ENCODE peak calls at places on chromosomes 11 and 22, in six cellular contexts. One of them, this sample, is unnamed.

GRCh38 chr22:28051091-28051786 is 132.2 kb upstream of the PITPNB start:
- DNase-seq in GM12865: no peak
- DNase-seq in activated effector memory CD4-positive, alpha-beta T cell treated with Interleukin-2 at 50 U/mL for 16 hours: no peak
- DNase-seq in NCI-H1105 treated with DMSO at 0.1 percent for 48 hours: no peak
- DNase-seq in DMS 273 treated with DMSO at 0.1 percent for 48 hours: no peak
- DNase-seq in EL: no peak
- DNase-seq in this sample: no peak

GRCh38 chr11:88709567-88709966 is 356.2 kb downstream of the GRM5 start:
- DNase-seq in GM12865: no peak
- DNase-seq in activated effector memory CD4-positive, alpha-beta T cell treated with Interleukin-2 at 50 U/mL for 16 hours: no peak
- DNase-seq in NCI-H1105 treated with DMSO at 0.1 percent for 48 hours: no peak
- DNase-seq in DMS 273 treated with DMSO at 0.1 percent for 48 hours: no peak
- DNase-seq in EL: peak; percentile 20
- DNase-seq in this sample: no peak

GRCh38 chr11:19890308-19890707 is 177.7 kb downstream of the NAV2 start:
- DNase-seq in GM12865: no peak
- DNase-seq in activated effector memory CD4-positive, alpha-beta T cell treated with Interleukin-2 at 50 U/mL for 16 hours: no peak
- DNase-seq in NCI-H1105 treated with DMSO at 0.1 percent for 48 hours: no peak
- DNase-seq in DMS 273 treated with DMSO at 0.1 percent for 48 hours: no peak
- DNase-seq in EL: peak; percentile 97
- DNase-seq in this sample: no peak

GRCh38 chr11:122246885-122247284 is 130.9 kb upstream of the BLID start:
- DNase-seq in GM12865: no peak
- DNase-seq in activated effector memory CD4-positive, alpha-beta T cell treated with Interleukin-2 at 50 U/mL for 16 hours: no peak
- DNase-seq in NCI-H1105 treated with DMSO at 0.1 percent for 48 hours: no peak
- DNase-seq in DMS 273 treated with DMSO at 0.1 percent for 48 hours: no peak
- DNase-seq in EL: no peak
- DNase-seq in this sample: no peak

GRCh38 chr11:3058753-3059664 is 1.8 kb upstream of the CARS1 start:
- DNase-seq in GM12865: no peak
- DNase-seq in activated effector memory CD4-positive, alpha-beta T cell treated with Interleukin-2 at 50 U/mL for 16 hours: no peak
- DNase-seq in NCI-H1105 treated with DMSO at 0.1 percent for 48 hours: no peak
- DNase-seq in DMS 273 treated with DMSO at 0.1 percent for 48 hours: no peak
- DNase-seq in EL: peak; percentile 92
- DNase-seq in this sample: no peak

GRCh38 chr22:46598737-46599424 is 21.3 kb upstream of the GRAMD4 start:
- DNase-seq in GM12865: no peak
- DNase-seq in activated effector memory CD4-positive, alpha-beta T cell treated with Interleukin-2 at 50 U/mL for 16 hours: no peak
- DNase-seq in NCI-H1105 treated with DMSO at 0.1 percent for 48 hours: no peak
- DNase-seq in DMS 273 treated with DMSO at 0.1 percent for 48 hours: no peak
- DNase-seq in EL: no peak
- DNase-seq in this sample: no peak

GRCh38 chr11:12218909-12219308 is 108.5 kb downstream of the MICAL2 start:
- DNase-seq in GM12865: no peak
- DNase-seq in activated effector memory CD4-positive, alpha-beta T cell treated with Interleukin-2 at 50 U/mL for 16 hours: no peak
- DNase-seq in NCI-H1105 treated with DMSO at 0.1 percent for 48 hours: no peak
- DNase-seq in DMS 273 treated with DMSO at 0.1 percent for 48 hours: no peak
- DNase-seq in EL: no peak
- DNase-seq in this sample: no peak

GRCh38 chr11:19595840-19596751 is 116.5 kb upstream of the NAV2 start:
- DNase-seq in GM12865: no peak
- DNase-seq in activated effector memory CD4-positive, alpha-beta T cell treated with Interleukin-2 at 50 U/mL for 16 hours: no peak
- DNase-seq in NCI-H1105 treated with DMSO at 0.1 percent for 48 hours: no peak
- DNase-seq in DMS 273 treated with DMSO at 0.1 percent for 48 hours: no peak
- DNase-seq in EL: peak; percentile 95
- DNase-seq in this sample: no peak

GRCh38 chr11:122601131-122602125 is 54.1 kb upstream of the UBASH3B start:
- DNase-seq in GM12865: no peak
- DNase-seq in activated effector memory CD4-positive, alpha-beta T cell treated with Interleukin-2 at 50 U/mL for 16 hours: no peak
- DNase-seq in NCI-H1105 treated with DMSO at 0.1 percent for 48 hours: no peak
- DNase-seq in DMS 273 treated with DMSO at 0.1 percent for 48 hours: no peak
- DNase-seq in EL: peak; percentile 72
- DNase-seq in this sample: no peak

GRCh38 chr11:1006762-1007161 is 29.8 kb downstream of the MUC6 start:
- DNase-seq in GM12865: no peak
- DNase-seq in activated effector memory CD4-positive, alpha-beta T cell treated with Interleukin-2 at 50 U/mL for 16 hours: no peak
- DNase-seq in NCI-H1105 treated with DMSO at 0.1 percent for 48 hours: no peak
- DNase-seq in DMS 273 treated with DMSO at 0.1 percent for 48 hours: no peak
- DNase-seq in EL: no peak
- DNase-seq in this sample: no peak

GRCh38 chr11:75827562-75827961 is 12.6 kb downstream of the UVRAG start:
- DNase-seq in GM12865: no peak
- DNase-seq in activated effector memory CD4-positive, alpha-beta T cell treated with Interleukin-2 at 50 U/mL for 16 hours: no peak
- DNase-seq in NCI-H1105 treated with DMSO at 0.1 percent for 48 hours: no peak
- DNase-seq in DMS 273 treated with DMSO at 0.1 percent for 48 hours: no peak
- DNase-seq in EL: no peak
- DNase-seq in this sample: no peak

GRCh38 chr11:128095459-128096096 is 491.8 kb downstream of the ETS1 start:
- DNase-seq in GM12865: no peak
- DNase-seq in activated effector memory CD4-positive, alpha-beta T cell treated with Interleukin-2 at 50 U/mL for 16 hours: no peak
- DNase-seq in NCI-H1105 treated with DMSO at 0.1 percent for 48 hours: no peak
- DNase-seq in DMS 273 treated with DMSO at 0.1 percent for 48 hours: no peak
- DNase-seq in EL: peak; percentile 82
- DNase-seq in this sample: no peak

GRCh38 chr22:49107561-49107960 is 720.1 kb downstream of the BRD1 start:
- DNase-seq in GM12865: no peak
- DNase-seq in activated effector memory CD4-positive, alpha-beta T cell treated with Interleukin-2 at 50 U/mL for 16 hours: no peak
- DNase-seq in NCI-H1105 treated with DMSO at 0.1 percent for 48 hours: no peak
- DNase-seq in DMS 273 treated with DMSO at 0.1 percent for 48 hours: no peak
- DNase-seq in EL: no peak
- DNase-seq in this sample: no peak

GRCh38 chr11:727859-728748 is 19.2 kb upstream of the TALDO1 start:
- DNase-seq in GM12865: peak; percentile 79
- DNase-seq in activated effector memory CD4-positive, alpha-beta T cell treated with Interleukin-2 at 50 U/mL for 16 hours: peak; percentile 73
- DNase-seq in NCI-H1105 treated with DMSO at 0.1 percent for 48 hours: no peak
- DNase-seq in DMS 273 treated with DMSO at 0.1 percent for 48 hours: no peak
- DNase-seq in EL: peak; percentile 95
- DNase-seq in this sample: peak; percentile 41

GRCh38 chr22:21839765-21840140 is 27.7 kb downstream of the MAPK1 start:
- DNase-seq in GM12865: no peak
- DNase-seq in activated effector memory CD4-positive, alpha-beta T cell treated with Interleukin-2 at 50 U/mL for 16 hours: no peak
- DNase-seq in NCI-H1105 treated with DMSO at 0.1 percent for 48 hours: no peak
- DNase-seq in DMS 273 treated with DMSO at 0.1 percent for 48 hours: no peak
- DNase-seq in EL: no peak
- DNase-seq in this sample: no peak

GRCh38 chr11:115408036-115408911 is 95.9 kb downstream of the CADM1 start:
- DNase-seq in GM12865: no peak
- DNase-seq in activated effector memory CD4-positive, alpha-beta T cell treated with Interleukin-2 at 50 U/mL for 16 hours: no peak
- DNase-seq in NCI-H1105 treated with DMSO at 0.1 percent for 48 hours: no peak
- DNase-seq in DMS 273 treated with DMSO at 0.1 percent for 48 hours: no peak
- DNase-seq in EL: no peak
- DNase-seq in this sample: no peak

GRCh38 chr11:60870276-60870675 is 2.9 kb downstream of the ZP1 start:
- DNase-seq in GM12865: peak; percentile 19
- DNase-seq in activated effector memory CD4-positive, alpha-beta T cell treated with Interleukin-2 at 50 U/mL for 16 hours: no peak
- DNase-seq in NCI-H1105 treated with DMSO at 0.1 percent for 48 hours: peak; percentile 68
- DNase-seq in DMS 273 treated with DMSO at 0.1 percent for 48 hours: peak; percentile 78
- DNase-seq in EL: no peak
- DNase-seq in this sample: no peak

GRCh38 chr11:67255864-67256263 is 10.4 kb upstream of the GRK2 start:
- DNase-seq in GM12865: no peak
- DNase-seq in activated effector memory CD4-positive, alpha-beta T cell treated with Interleukin-2 at 50 U/mL for 16 hours: no peak
- DNase-seq in NCI-H1105 treated with DMSO at 0.1 percent for 48 hours: no peak
- DNase-seq in DMS 273 treated with DMSO at 0.1 percent for 48 hours: no peak
- DNase-seq in EL: no peak
- DNase-seq in this sample: no peak

GRCh38 chr11:95324826-95325225 is 93.8 kb upstream of the SESN3 start:
- DNase-seq in GM12865: no peak
- DNase-seq in activated effector memory CD4-positive, alpha-beta T cell treated with Interleukin-2 at 50 U/mL for 16 hours: no peak
- DNase-seq in NCI-H1105 treated with DMSO at 0.1 percent for 48 hours: no peak
- DNase-seq in DMS 273 treated with DMSO at 0.1 percent for 48 hours: no peak
- DNase-seq in EL: no peak
- DNase-seq in this sample: no peak

GRCh38 chr22:46057762-46058420 is 80.9 kb upstream of the WNT7B start:
- DNase-seq in GM12865: peak; percentile 84
- DNase-seq in activated effector memory CD4-positive, alpha-beta T cell treated with Interleukin-2 at 50 U/mL for 16 hours: no peak
- DNase-seq in NCI-H1105 treated with DMSO at 0.1 percent for 48 hours: peak; percentile 80
- DNase-seq in DMS 273 treated with DMSO at 0.1 percent for 48 hours: peak; percentile 62
- DNase-seq in EL: peak; percentile 88
- DNase-seq in this sample: no peak

GRCh38 chr11:5625281-5625680 is 480 bp downstream of the TRIM34 start:
- DNase-seq in GM12865: peak; percentile 23
- DNase-seq in activated effector memory CD4-positive, alpha-beta T cell treated with Interleukin-2 at 50 U/mL for 16 hours: no peak
- DNase-seq in NCI-H1105 treated with DMSO at 0.1 percent for 48 hours: no peak
- DNase-seq in DMS 273 treated with DMSO at 0.1 percent for 48 hours: no peak
- DNase-seq in EL: peak; percentile 6
- DNase-seq in this sample: no peak

GRCh38 chr22:42001127-42001526 is 2.5 kb downstream of the WBP2NL start:
- DNase-seq in GM12865: no peak
- DNase-seq in activated effector memory CD4-positive, alpha-beta T cell treated with Interleukin-2 at 50 U/mL for 16 hours: no peak
- DNase-seq in NCI-H1105 treated with DMSO at 0.1 percent for 48 hours: no peak
- DNase-seq in DMS 273 treated with DMSO at 0.1 percent for 48 hours: no peak
- DNase-seq in EL: peak; percentile 29
- DNase-seq in this sample: no peak

GRCh38 chr11:1861435-1862411 is 8.8 kb downstream of the LSP1 start:
- DNase-seq in GM12865: no peak
- DNase-seq in activated effector memory CD4-positive, alpha-beta T cell treated with Interleukin-2 at 50 U/mL for 16 hours: no peak
- DNase-seq in NCI-H1105 treated with DMSO at 0.1 percent for 48 hours: no peak
- DNase-seq in DMS 273 treated with DMSO at 0.1 percent for 48 hours: no peak
- DNase-seq in EL: no peak
- DNase-seq in this sample: no peak

GRCh38 chr22:23264610-23265388 is 84.5 kb downstream of the BCR start:
- DNase-seq in GM12865: peak; percentile 32
- DNase-seq in activated effector memory CD4-positive, alpha-beta T cell treated with Interleukin-2 at 50 U/mL for 16 hours: no peak
- DNase-seq in NCI-H1105 treated with DMSO at 0.1 percent for 48 hours: no peak
- DNase-seq in DMS 273 treated with DMSO at 0.1 percent for 48 hours: no peak
- DNase-seq in EL: no peak
- DNase-seq in this sample: no peak

GRCh38 chr22:29748248-29748893 is 18.4 kb downstream of the ZMAT5 start:
- DNase-seq in GM12865: no peak
- DNase-seq in activated effector memory CD4-positive, alpha-beta T cell treated with Interleukin-2 at 50 U/mL for 16 hours: no peak
- DNase-seq in NCI-H1105 treated with DMSO at 0.1 percent for 48 hours: no peak
- DNase-seq in DMS 273 treated with DMSO at 0.1 percent for 48 hours: no peak
- DNase-seq in EL: no peak
- DNase-seq in this sample: no peak

GRCh38 chr11:128739589-128739988 is 45.7 kb downstream of the FLI1 start:
- DNase-seq in GM12865: no peak
- DNase-seq in activated effector memory CD4-positive, alpha-beta T cell treated with Interleukin-2 at 50 U/mL for 16 hours: no peak
- DNase-seq in NCI-H1105 treated with DMSO at 0.1 percent for 48 hours: no peak
- DNase-seq in DMS 273 treated with DMSO at 0.1 percent for 48 hours: no peak
- DNase-seq in EL: no peak
- DNase-seq in this sample: no peak

GRCh38 chr11:117513666-117514065 is 186.0 kb downstream of the CEP164 start:
- DNase-seq in GM12865: no peak
- DNase-seq in activated effector memory CD4-positive, alpha-beta T cell treated with Interleukin-2 at 50 U/mL for 16 hours: no peak
- DNase-seq in NCI-H1105 treated with DMSO at 0.1 percent for 48 hours: no peak
- DNase-seq in DMS 273 treated with DMSO at 0.1 percent for 48 hours: no peak
- DNase-seq in EL: no peak
- DNase-seq in this sample: no peak

GRCh38 chr11:26730711-26731460 is 9.0 kb upstream of the SLC5A12 start:
- DNase-seq in GM12865: no peak
- DNase-seq in activated effector memory CD4-positive, alpha-beta T cell treated with Interleukin-2 at 50 U/mL for 16 hours: no peak
- DNase-seq in NCI-H1105 treated with DMSO at 0.1 percent for 48 hours: no peak
- DNase-seq in DMS 273 treated with DMSO at 0.1 percent for 48 hours: no peak
- DNase-seq in EL: peak; percentile 6
- DNase-seq in this sample: no peak

GRCh38 chr11:102142333-102142732 is 32.1 kb downstream of the YAP1 start:
- DNase-seq in GM12865: no peak
- DNase-seq in activated effector memory CD4-positive, alpha-beta T cell treated with Interleukin-2 at 50 U/mL for 16 hours: no peak
- DNase-seq in NCI-H1105 treated with DMSO at 0.1 percent for 48 hours: no peak
- DNase-seq in DMS 273 treated with DMSO at 0.1 percent for 48 hours: no peak
- DNase-seq in EL: no peak
- DNase-seq in this sample: no peak

GRCh38 chr11:95991101-95991500 is 67.2 kb upstream of the MTMR2 start:
- DNase-seq in GM12865: no peak
- DNase-seq in activated effector memory CD4-positive, alpha-beta T cell treated with Interleukin-2 at 50 U/mL for 16 hours: no peak
- DNase-seq in NCI-H1105 treated with DMSO at 0.1 percent for 48 hours: no peak
- DNase-seq in DMS 273 treated with DMSO at 0.1 percent for 48 hours: no peak
- DNase-seq in EL: peak; percentile 37
- DNase-seq in this sample: no peak

GRCh38 chr11:62791501-62792192 is at the start of gene TMEM223:
- DNase-seq in GM12865: peak; percentile 88
- DNase-seq in activated effector memory CD4-positive, alpha-beta T cell treated with Interleukin-2 at 50 U/mL for 16 hours: peak; percentile 89
- DNase-seq in NCI-H1105 treated with DMSO at 0.1 percent for 48 hours: peak; percentile 76
- DNase-seq in DMS 273 treated with DMSO at 0.1 percent for 48 hours: peak; percentile 27
- DNase-seq in EL: peak; percentile 84
- DNase-seq in this sample: peak; percentile 76

GRCh38 chr11:93718057-93718563 is 23.2 kb downstream of the TAF1D start:
- DNase-seq in GM12865: peak; percentile 71
- DNase-seq in activated effector memory CD4-positive, alpha-beta T cell treated with Interleukin-2 at 50 U/mL for 16 hours: no peak
- DNase-seq in NCI-H1105 treated with DMSO at 0.1 percent for 48 hours: no peak
- DNase-seq in DMS 273 treated with DMSO at 0.1 percent for 48 hours: no peak
- DNase-seq in EL: no peak
- DNase-seq in this sample: no peak

This sample was measured in NCI-H1092.